ENCODE peak calls at places on chromosomes 4 and X, in four cellular contexts. J is K562, Z is GM12878, M is HepG2. I is an unnamed sample.

GRCh38 chr4:184265566-184266351 is 48.1 kb upstream of the ENPP6 start:
- DNase-seq in J (peak; percentile 31), Z (no peak), M (no peak), I (no peak)

GRCh38 chrX:119622356-119623232 is 16.4 kb upstream of the NKRF start:
- DNase-seq in J (no peak), Z (no peak), M (no peak), I (no peak)

GRCh38 chr4:153595894-153596601 is 88.0 kb upstream of the TLR2 start:
- DNase-seq in J (no peak), Z (no peak), M (no peak), I (no peak)

GRCh38 chr4:154124539-154125255 is 335.8 kb upstream of the SFRP2 start:
- DNase-seq in J (no peak), Z (no peak), M (no peak), I (no peak)

GRCh38 chr4:78323439-78323838 is 228.1 kb upstream of the ANXA3 start:
- DNase-seq in J (no peak), Z (no peak), M (no peak), I (no peak)

GRCh38 chr4:122604146-122604545 is 16.7 kb downstream of the IL21 start:
- DNase-seq in J (no peak), Z (no peak), M (no peak), I (no peak)

GRCh38 chr4:151417766-151418376 is 8.9 kb downstream of the FHIP1A start:
- DNase-seq in J (no peak), Z (no peak), M (no peak), I (no peak)

GRCh38 chr4:81214518-81215218 is 354 bp downstream of the PRKG2 start:
- DNase-seq in J (no peak), Z (no peak), M (no peak), I (peak; percentile 11)

GRCh38 chr4:15158410-15159091 is 156.3 kb downstream of the CPEB2 start:
- DNase-seq in J (no peak), Z (no peak), M (no peak), I (no peak)

GRCh38 chr4:136590440-136590839 is 941.9 kb downstream of the PCDH18 start:
- DNase-seq in J (no peak), Z (no peak), M (no peak), I (no peak)

GRCh38 chr4:123488916-123489315 is 92.3 kb downstream of the SPRY1 start:
- DNase-seq in J (peak; percentile 15), Z (peak; percentile 19), M (peak; percentile 80), I (no peak)

GRCh38 chr4:119785963-119786362 is 157.4 kb upstream of the PDE5A start:
- DNase-seq in J (no peak), Z (no peak), M (peak; percentile 3), I (no peak)

GRCh38 chr4:146349306-146349705 is 135.0 kb downstream of the REELD1 start:
- DNase-seq in J (no peak), Z (no peak), M (no peak), I (no peak)

GRCh38 chr4:57078685-57079521 is 31.3 kb downstream of the IGFBP7 start:
- DNase-seq in J (no peak), Z (no peak), M (peak; percentile 46), I (no peak)

GRCh38 chrX:17527135-17527701 is 152.2 kb downstream of the NHS start:
- DNase-seq in J (no peak), Z (no peak), M (no peak), I (no peak)

GRCh38 chr4:39637572-39638357 is 900 bp downstream of the SMIM14 start:
- DNase-seq in J (peak; percentile 22), Z (no peak), M (peak; percentile 64), I (peak; percentile 54)

GRCh38 chrX:121109986-121110385 is 62.6 kb downstream of the GLUD2 start:
- DNase-seq in J (no peak), Z (no peak), M (no peak), I (no peak)

GRCh38 chr4:79947386-79947785 is 125.6 kb downstream of the ANTXR2 start:
- DNase-seq in J (no peak), Z (no peak), M (no peak), I (no peak)

GRCh38 chr4:100311181-100311580 is 120.9 kb upstream of the DDIT4L start:
- DNase-seq in J (no peak), Z (no peak), M (no peak), I (no peak)

GRCh38 chrX:118974908-118975671 is 672 bp downstream of the LONRF3 start:
- DNase-seq in J (peak; percentile 41), Z (no peak), M (peak; percentile 27), I (peak; percentile 40)

GRCh38 chrX:26511621-26512363 is 295.8 kb downstream of the MAGEB5 start:
- DNase-seq in J (no peak), Z (no peak), M (no peak), I (no peak)

GRCh38 chrX:10660171-10660570 is 39.8 kb upstream of the MID1 start:
- DNase-seq in J (no peak), Z (no peak), M (no peak), I (no peak)

GRCh38 chrX:119147486-119147885 is 19.9 kb upstream of the KIAA1210 start:
- DNase-seq in J (no peak), Z (no peak), M (peak; percentile 39), I (no peak)

GRCh38 chr4:6710282-6710681 is 617 bp upstream of the MRFAP1L1 start:
- DNase-seq in J (no peak), Z (no peak), M (no peak), I (no peak)

GRCh38 chr4:99790796-99791617 is 25.6 kb upstream of the DAPP1 start:
- DNase-seq in J (no peak), Z (no peak), M (no peak), I (no peak)

GRCh38 chr4:119550857-119551532 is 77.6 kb downstream of the PDE5A start:
- DNase-seq in J (no peak), Z (no peak), M (no peak), I (no peak)

GRCh38 chr4:102317459-102317858 is 27.8 kb downstream of the SLC39A8 start:
- DNase-seq in J (no peak), Z (no peak), M (no peak), I (no peak)

GRCh38 chr4:107862658-107863057 is 37.9 kb downstream of the SGMS2 start:
- DNase-seq in J (no peak), Z (no peak), M (peak; percentile 5), I (no peak)

GRCh38 chr4:22389240-22389871 is 126.5 kb downstream of the ADGRA3 start:
- DNase-seq in J (peak; percentile 43), Z (no peak), M (peak; percentile 59), I (peak; percentile 35)

GRCh38 chr4:182835006-182835740 is 82.0 kb downstream of the DCTD start:
- DNase-seq in J (no peak), Z (no peak), M (no peak), I (no peak)

GRCh38 chr4:63717384-63717783 is 691.9 kb downstream of the TECRL start:
- DNase-seq in J (peak; percentile 10), Z (peak; percentile 3), M (peak; percentile 21), I (peak; percentile 3)

GRCh38 chr4:16524379-16524778 is 298.1 kb upstream of the TAPT1 start:
- DNase-seq in J (no peak), Z (no peak), M (no peak), I (no peak)

GRCh38 chrX:40683245-40683644 is 35.9 kb upstream of the CXorf38 start:
- DNase-seq in J (no peak), Z (no peak), M (no peak), I (no peak)

GRCh38 chrX:9530848-9531274 is 66.0 kb downstream of the TBL1X start:
- DNase-seq in J (peak; percentile 67), Z (no peak), M (peak; percentile 60), I (peak; percentile 81)

DNA sequence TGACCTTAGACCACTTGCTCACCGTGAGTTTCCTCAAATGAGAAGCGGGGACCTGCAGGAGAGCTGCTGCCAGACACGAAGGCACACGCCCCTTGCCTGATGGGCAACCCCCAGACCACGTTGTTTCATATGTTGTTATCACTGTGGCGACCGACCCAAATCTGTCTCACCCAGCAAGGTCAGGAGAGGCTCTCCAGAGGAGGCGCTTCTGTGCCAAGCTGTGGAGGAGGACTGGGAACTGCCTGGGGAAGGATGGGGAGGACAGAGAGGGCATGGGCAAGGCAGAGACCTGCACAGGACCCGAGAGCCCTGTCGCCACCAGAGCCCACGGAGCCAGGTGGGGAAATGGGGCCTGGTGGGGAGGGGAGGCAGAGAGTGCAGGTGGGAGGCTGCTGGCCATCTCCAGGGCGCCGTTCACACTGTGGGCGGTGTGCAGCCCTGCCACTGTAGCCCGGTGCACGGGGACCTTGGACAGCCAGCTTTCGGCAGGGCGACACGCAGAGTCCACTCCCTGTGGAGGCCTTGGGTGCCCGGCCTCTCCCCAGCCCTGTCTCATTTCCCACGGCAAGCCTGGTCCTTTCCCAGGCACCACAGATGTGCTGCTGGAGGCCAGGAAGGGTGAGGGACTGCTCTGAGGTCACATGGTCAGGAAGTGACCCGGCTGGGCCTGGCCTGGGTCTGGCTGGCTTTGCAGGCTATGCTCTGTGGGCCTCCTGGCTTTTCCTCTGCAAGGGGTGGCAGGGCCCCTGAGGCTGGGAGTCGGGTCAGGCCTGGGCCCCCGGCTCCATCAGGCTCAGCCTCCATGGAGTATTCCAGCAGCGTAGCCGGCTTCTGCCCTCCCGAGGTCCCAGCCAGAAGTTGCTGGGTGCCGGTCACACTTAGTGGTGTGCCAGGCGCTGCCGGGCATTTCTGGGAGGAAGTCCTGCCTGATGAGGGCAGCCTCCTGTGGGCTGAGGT is 3.2 kb downstream of the HTRA3 start:
- DNase-seq in J (no peak), Z (no peak), M (no peak), I (peak; percentile 84)
- TF ChIP-seq MXI1 in J (no peak), Z (no peak), M (no peak), I (peak; percentile 31)

GRCh38 chrX:110987292-110987691 is 108.7 kb upstream of the PAK3 start:
- DNase-seq in J (no peak), Z (no peak), M (no peak), I (no peak)

GRCh38 chrX:110989447-110989846 is 106.5 kb upstream of the PAK3 start:
- DNase-seq in J (no peak), Z (no peak), M (no peak), I (no peak)

GRCh38 chrX:110989869-110990268 is 106.1 kb upstream of the PAK3 start:
- DNase-seq in J (no peak), Z (no peak), M (no peak), I (no peak)

DNA sequence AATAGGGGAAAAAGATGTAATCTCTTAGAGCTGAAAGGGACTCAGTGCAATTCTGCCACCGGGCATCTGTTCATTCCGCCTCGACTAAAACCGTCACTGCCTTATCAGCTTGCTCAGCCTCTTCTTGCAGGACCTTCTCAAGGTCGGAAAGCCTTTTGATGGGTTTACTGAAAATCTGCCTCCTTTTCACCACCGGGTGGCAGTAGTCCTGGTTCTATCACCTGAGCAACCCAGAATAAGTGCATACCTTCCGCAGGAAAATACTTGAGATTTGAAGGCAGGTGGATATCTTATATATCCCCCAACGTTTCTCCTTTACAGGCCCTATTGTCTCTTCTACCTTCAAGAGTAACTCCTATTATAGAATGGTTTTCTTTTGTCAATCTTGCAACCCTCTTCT is 103.4 kb upstream of the PAK3 start:
- DNase-seq in J (peak; percentile 25), Z (no peak), M (peak; percentile 5), I (peak; percentile 24)
- TF ChIP-seq NFIC in J (no peak), Z (no peak), M (no peak), I (no peak)

DNA sequence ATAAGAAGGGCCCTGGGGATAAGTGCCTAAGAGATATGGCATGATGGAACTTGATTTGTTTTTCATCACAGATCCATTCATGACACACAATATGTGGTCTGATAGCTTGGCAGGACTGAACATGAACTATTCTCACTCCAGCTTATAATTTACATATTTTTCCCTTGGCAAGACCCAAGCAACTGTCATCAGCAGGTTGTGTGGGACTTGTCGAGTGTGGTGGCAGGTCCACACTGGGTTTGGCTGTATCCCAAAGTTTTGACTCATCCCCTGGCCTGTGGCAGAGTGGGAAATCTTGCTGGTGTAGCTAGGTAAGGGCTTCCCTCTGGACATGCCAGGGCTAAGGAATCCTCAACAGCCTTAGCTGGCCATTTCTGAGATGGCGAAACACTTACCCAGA is 81.0 kb upstream of the STIM2 start:
- DNase-seq in J (no peak), Z (no peak), M (no peak), I (no peak)
- TF ChIP-seq MXI1 in J (no peak), Z (no peak), M (no peak), I (no peak)

GRCh38 chrX:12956704-12957541 is 18.0 kb upstream of the TMSB4X start:
- DNase-seq in J (peak; percentile 44), Z (peak; percentile 91), M (no peak), I (peak; percentile 4)
- TF ChIP-seq NFIC in J (no peak), Z (no peak), M (no peak), I (no peak)